ENCODE peak calls at places on chromosomes 3 and 15, in seven cellular contexts. X is esophagus muscularis mucosa, Y is heart left ventricle, A is AG04450, Z is left ventricle myocardium inferior, B is IMR-90, T is psoas muscle. L is an unnamed sample.
A peak's percentile ranks its signal among the peaks of the same experiment; 100 is the strongest.

GRCh38 chr3:39101022-39101689 is 6.3 kb downstream of the GORASP1 start:
- DNase-seq in X (peak; percentile 77), Y (no peak), A (no peak), Z (no peak), B (peak; percentile 26), T (no peak), L (peak; percentile 38)

GRCh38 chr3:45224824-45225464 is 1.1 kb downstream of the TMEM158 start:
- DNase-seq in X (no peak), Y (peak; percentile 74), A (peak; percentile 50), Z (peak; percentile 69), B (peak; percentile 78), T (peak; percentile 74), L (peak; percentile 82)

GRCh38 chr3:134423153-134423552 is 48.9 kb upstream of the AMOTL2 start:
- DNase-seq in X (no peak), Y (no peak), A (no peak), Z (no peak), B (peak; percentile 74), T (no peak), L (peak; percentile 37)

GRCh38 chr3:139532996-139533395 is 6.5 kb downstream of the RBP1 start:
- DNase-seq in X (no peak), Y (no peak), A (no peak), Z (no peak), B (peak; percentile 5), T (no peak), L (no peak)

GRCh38 chr15:67329984-67330733 is 75.6 kb downstream of the IQCH start:
- DNase-seq in X (no peak), Y (no peak), A (no peak), Z (no peak), B (no peak), T (no peak), L (no peak)

GRCh38 chr3:98817546-98817945 is 54.4 kb downstream of the ST3GAL6 start:
- DNase-seq in X (no peak), Y (no peak), A (peak; percentile 21), Z (no peak), B (peak; percentile 59), T (no peak), L (no peak)

GRCh38 chr15:88252441-88252840 is 4.1 kb downstream of the NTRK3 start:
- DNase-seq in X (no peak), Y (no peak), A (no peak), Z (no peak), B (no peak), T (no peak), L (no peak)

GRCh38 chr15:88745696-88746095 is 57.5 kb upstream of the ACAN start:
- DNase-seq in X (no peak), Y (no peak), A (peak; percentile 18), Z (no peak), B (peak; percentile 75), T (no peak), L (no peak)

GRCh38 chr15:62503451-62503850 is 338.4 kb upstream of the C2CD4B start:
- DNase-seq in X (no peak), Y (peak; percentile 55), A (no peak), Z (no peak), B (no peak), T (no peak), L (no peak)

GRCh38 chr3:53570709-53571108 is 76.3 kb downstream of the CACNA1D start:
- DNase-seq in X (no peak), Y (no peak), A (no peak), Z (no peak), B (peak; percentile 1), T (no peak), L (no peak)

DNA sequence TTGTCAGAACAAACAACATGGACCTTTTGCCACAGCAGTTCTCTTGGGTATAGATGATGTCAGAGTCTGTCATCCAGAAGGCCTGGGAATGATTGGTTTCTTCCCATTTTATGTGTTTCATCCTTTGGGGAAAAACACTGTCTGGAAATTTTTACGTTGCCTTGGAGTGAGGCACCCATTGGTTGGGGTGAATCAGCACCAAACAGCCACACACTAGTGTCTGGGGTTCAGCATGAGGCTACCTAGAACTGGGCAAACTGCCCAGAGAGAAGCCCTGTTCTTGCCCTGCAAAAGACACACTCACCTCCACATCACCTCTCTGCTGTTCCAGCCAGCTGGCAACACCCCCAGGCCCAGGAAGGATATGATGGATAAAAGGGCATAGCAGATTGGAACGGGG is 123.0 kb downstream of the FAM43A start:
- DNase-seq in X (no peak), Y (no peak), A (no peak), Z (no peak), B (peak; percentile 12), T (no peak), L (no peak)
- TF ChIP-seq CTCF in X (no peak), Y (no peak), A (no peak), Z (no peak), B (no peak), T (no peak), L (no peak)

GRCh38 chr3:100776097-100776729 is 66.9 kb downstream of the TFG start:
- DNase-seq in X (no peak), Y (no peak), A (no peak), Z (no peak), B (no peak), T (no peak), L (no peak)

GRCh38 chr3:100775669-100776068 is 66.4 kb downstream of the TFG start:
- DNase-seq in X (no peak), Y (no peak), A (no peak), Z (no peak), B (peak; percentile 20), T (no peak), L (no peak)

GRCh38 chr3:100779475-100779874 is 70.2 kb downstream of the TFG start:
- DNase-seq in X (no peak), Y (no peak), A (no peak), Z (no peak), B (no peak), T (no peak), L (no peak)

GRCh38 chr3:100777271-100777670 is 68.0 kb downstream of the TFG start:
- DNase-seq in X (no peak), Y (no peak), A (no peak), Z (no peak), B (peak; percentile 77), T (no peak), L (no peak)

GRCh38 chr3:100776736-100777135 is 67.4 kb downstream of the TFG start:
- DNase-seq in X (no peak), Y (no peak), A (no peak), Z (no peak), B (peak; percentile 39), T (no peak), L (no peak)
- TF ChIP-seq CTCF in X (no peak), Y (no peak), A (no peak), Z (no peak), B (peak; percentile 4), T (no peak), L (no peak)

GRCh38 chr3:1103525-1103924 is 10.7 kb downstream of the CNTN6 start:
- DNase-seq in X (no peak), Y (no peak), A (no peak), Z (no peak), B (no peak), T (no peak), L (no peak)
- TF ChIP-seq CTCF in X (no peak), Y (no peak), A (no peak), Z (no peak), B (no peak), T (no peak), L (no peak)

GRCh38 chr3:113153499-113154107 is 57.8 kb upstream of the BOC start:
- DNase-seq in X (no peak), Y (no peak), A (no peak), Z (no peak), B (no peak), T (no peak), L (no peak)

GRCh38 chr3:113161661-113162060 is 49.7 kb upstream of the BOC start:
- DNase-seq in X (peak; percentile 42), Y (no peak), A (no peak), Z (no peak), B (no peak), T (no peak), L (no peak)

GRCh38 chr3:113156816-113157333 is 54.5 kb upstream of the BOC start:
- DNase-seq in X (peak; percentile 21), Y (no peak), A (no peak), Z (no peak), B (no peak), T (no peak), L (no peak)

GRCh38 chr3:113158210-113158609 is 53.1 kb upstream of the BOC start:
- DNase-seq in X (peak; percentile 77), Y (no peak), A (no peak), Z (no peak), B (no peak), T (no peak), L (no peak)

DNA sequence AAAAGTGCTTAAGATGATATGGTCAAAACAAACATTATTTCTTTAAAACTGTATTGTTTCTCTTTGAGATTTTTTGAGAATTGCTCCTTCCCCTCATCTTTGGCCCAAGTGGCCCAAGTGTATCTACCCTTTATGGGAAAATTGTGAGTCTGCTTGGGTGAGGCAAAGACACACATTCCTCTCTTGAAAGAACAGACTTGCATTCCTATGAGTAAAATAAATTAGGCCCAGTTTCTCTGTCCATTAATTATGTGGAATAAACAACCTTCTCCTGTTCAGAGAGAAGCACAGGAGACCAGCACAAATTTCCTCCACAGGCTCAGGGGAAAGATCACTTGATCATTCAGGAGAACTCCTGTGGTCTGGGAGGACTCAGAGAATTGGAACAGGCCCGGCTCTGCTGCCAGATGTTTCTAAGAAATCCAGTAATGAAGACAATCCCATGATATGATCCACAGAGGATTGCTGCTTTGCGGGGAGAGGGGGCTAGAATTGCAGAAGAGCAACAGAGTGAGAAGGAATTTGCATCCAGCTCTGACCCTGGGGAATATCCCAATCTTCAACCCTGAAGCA is 53.9 kb upstream of the BOC start:
- DNase-seq in X (peak; percentile 92), Y (no peak), A (no peak), Z (peak; percentile 22), B (no peak), T (peak; percentile 53), L (no peak)
- TF ChIP-seq CTCF in X (no peak), Y (no peak), A (no peak), Z (no peak), B (no peak), T (no peak), L (no peak)

GRCh38 chr15:65981837-65982696 is 112.8 kb downstream of the RAB11A start:
- DNase-seq in X (no peak), Y (no peak), A (no peak), Z (no peak), B (no peak), T (no peak), L (peak; percentile 70)
- TF ChIP-seq CTCF in X (no peak), Y (peak; percentile 10), A (no peak), Z (no peak), B (no peak), T (no peak), L (peak; percentile 49)

DNA sequence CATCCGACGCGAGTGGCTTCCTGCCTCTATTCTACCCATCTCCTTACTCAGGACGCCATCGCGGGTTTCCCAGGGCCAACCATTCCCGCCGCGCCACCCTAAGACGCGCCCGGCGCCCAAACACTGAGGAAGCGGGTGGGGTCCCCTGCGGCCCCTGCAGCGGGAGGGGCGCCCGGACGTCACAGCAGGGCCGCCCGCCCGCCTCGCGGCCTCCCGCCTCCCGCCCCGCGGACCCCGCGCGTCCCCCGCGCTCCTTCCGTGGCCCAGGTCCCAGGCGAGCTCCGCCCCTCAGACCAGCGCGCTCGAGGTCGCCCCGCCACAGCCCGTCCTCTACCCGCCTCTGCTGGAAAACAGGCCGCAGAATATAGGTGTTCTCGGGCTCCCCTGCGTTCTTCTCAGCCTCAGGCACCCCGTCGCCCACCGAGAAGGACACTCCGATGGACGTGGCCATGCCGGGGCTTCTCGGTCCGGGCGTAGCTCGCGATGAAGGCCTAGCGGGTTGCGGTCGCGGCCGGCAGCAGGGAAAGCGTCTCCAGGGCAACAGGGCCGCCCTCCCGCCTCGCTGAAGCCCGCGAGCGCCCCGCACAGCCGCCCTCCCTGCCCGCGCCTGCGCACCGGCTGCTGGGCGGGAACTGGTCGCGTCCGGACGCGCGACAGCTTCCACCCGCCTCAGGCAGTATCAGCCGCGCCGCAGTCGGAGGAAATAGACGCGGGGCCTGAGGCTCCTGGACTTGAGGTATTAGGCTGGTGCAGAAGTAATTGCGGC is at the start of gene DYNLT2B:
- DNase-seq in X (peak; percentile 92), Y (peak; percentile 91), A (peak; percentile 60), Z (peak; percentile 89), B (peak; percentile 84), T (peak; percentile 90), L (peak; percentile 91)
- TF ChIP-seq CTCF in X (no peak), Y (no peak), A (no peak), Z (peak; percentile 7), B (no peak), T (no peak), L (no peak)